ENCODE peak calls at places on chromosomes 16 and 17, in eight cellular contexts. E is tibial nerve, M is transverse colon, D is esophagus muscularis mucosa, B is GM12878, Z is ovary, U is K562, Q is stomach. A is an unnamed sample. For H3K27me3, the result is how much of the 10 kb centered on the place peaks cover.

GRCh38 chr17:7955414-7956042 is 23.5 kb downstream of the CNTROB start:
- DNase-seq in E (no peak), M (no peak), D (no peak), B (no peak), Z (no peak), U (no peak), Q (no peak), A (no peak)

GRCh38 chr16:74451951-74452758 is 30.9 kb upstream of the CLEC18B start:
- DNase-seq in E (no peak), M (no peak), D (no peak), B (peak), Z (no peak), U (no peak), Q (no peak), A (no peak)

GRCh38 chr17:13544292-13544691 is 57.4 kb downstream of the HS3ST3A1 start:
- DNase-seq in E (no peak), M (peak), D (peak), B (no peak), Z (peak), U (no peak), Q (no peak), A (peak)

GRCh38 chr17:27917000-27917399 is 23.8 kb upstream of the LYRM9 start:
- DNase-seq in E (no peak), M (no peak), D (no peak), B (no peak), Z (no peak), U (no peak), Q (no peak), A (no peak)

GRCh38 chr17:69198238-69198637 is 30.4 kb downstream of the ABCA10 start:
- DNase-seq in E (no peak), M (no peak), D (no peak), B (no peak), Z (no peak), U (no peak), Q (no peak), A (no peak)

GRCh38 chr17:30426292-30426691 is 47.6 kb downstream of the CPD start:
- DNase-seq in E (no peak), M (no peak), D (no peak), B (no peak), Z (no peak), U (no peak), Q (no peak), A (no peak)

GRCh38 chr17:35510031-35510430 is 27.4 kb downstream of the SLFN12L start:
- DNase-seq in E (no peak), M (no peak), D (no peak), B (no peak), Z (no peak), U (no peak), Q (no peak), A (no peak)

GRCh38 chr16:68031951-68032350 is 8.9 kb downstream of the DUS2 start:
- DNase-seq in E (no peak), M (peak), D (no peak), B (no peak), Z (peak), U (no peak), Q (no peak), A (no peak)

GRCh38 chr16:68354816-68355215 is 44.0 kb downstream of the PRMT7 start:
- DNase-seq in E (no peak), M (no peak), D (no peak), B (no peak), Z (no peak), U (no peak), Q (no peak), A (no peak)

GRCh38 chr16:10995555-10995954 is 51.2 kb downstream of the CLEC16A start:
- DNase-seq in E (no peak), M (no peak), D (no peak), B (no peak), Z (no peak), U (no peak), Q (no peak), A (no peak)

GRCh38 chr16:88965411-88965810 is 11.6 kb downstream of the CBFA2T3 start:
- DNase-seq in E (no peak), M (no peak), D (no peak), B (no peak), Z (no peak), U (no peak), Q (no peak), A (no peak)

GRCh38 chr17:77385750-77386501 is 245.2 kb downstream of the SEC14L1 start:
- DNase-seq in E (no peak), M (no peak), D (no peak), B (no peak), Z (peak), U (peak), Q (no peak), A (no peak)
- TF ChIP-seq EP300 in E (peak), M (no peak), D (no peak), B (no peak), Z (no peak), U (no peak), Q (no peak), A (no peak)

GRCh38 chr17:32264823-32265191 is 825 bp upstream of the RHBDL3 start:
- DNase-seq in E (no peak), M (no peak), D (no peak), B (no peak), Z (no peak), U (no peak), Q (no peak), A (no peak)
- H3K27me3 ChIP-seq in E (under half), M (half or more), D (under half), B (under half), Z (under half), U (half or more), Q (under half), A (under half)

DNA sequence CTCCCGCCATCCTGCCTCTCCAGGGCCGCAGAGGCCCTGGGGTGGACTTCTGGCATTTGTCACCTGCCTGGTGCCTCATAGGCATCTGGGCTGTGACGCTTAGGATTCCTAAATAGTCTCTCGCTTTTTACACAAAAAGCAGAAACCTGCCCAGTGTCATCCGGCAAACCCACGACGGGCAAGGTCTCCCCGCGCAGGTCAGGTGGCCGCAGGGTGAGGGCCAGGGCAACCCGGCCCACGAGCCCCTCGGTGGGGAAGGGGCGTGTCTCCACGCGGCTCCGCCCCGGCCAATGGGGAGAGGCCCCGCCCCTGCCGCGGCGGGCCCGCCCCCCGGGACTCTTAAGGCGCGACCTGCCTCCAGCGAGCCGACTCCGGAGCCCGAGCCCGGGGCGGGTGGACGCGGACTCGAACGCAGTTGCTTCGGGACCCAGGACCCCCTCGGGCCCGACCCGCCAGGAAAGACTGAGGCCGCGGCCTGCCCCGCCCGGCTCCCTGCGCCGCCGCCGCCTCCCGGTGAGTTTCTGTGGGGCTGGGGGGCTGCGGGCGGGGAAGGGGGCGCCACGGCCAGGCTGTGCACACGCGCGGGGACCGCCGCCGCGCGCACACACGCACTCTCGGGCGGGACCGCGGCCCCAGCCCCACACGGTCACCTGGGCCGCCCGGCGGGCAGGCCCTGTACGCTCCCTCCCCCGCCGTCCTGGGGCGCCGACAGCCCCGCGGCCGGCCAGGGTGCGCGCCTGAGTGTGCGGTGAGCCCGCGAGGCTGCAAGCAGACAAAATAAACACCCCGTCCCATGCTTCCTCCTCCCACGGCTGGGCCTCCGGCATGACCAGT is at the start of gene VASN:
- DNase-seq in E (peak), M (peak), D (no peak), B (no peak), Z (peak), U (peak), Q (peak), A (peak)
- TF ChIP-seq EP300 in E (peak), M (no peak), D (no peak), B (no peak), Z (no peak), U (no peak), Q (peak), A (no peak)

GRCh38 chr17:6186998-6187397 is 116.8 kb downstream of the WSCD1 start:
- DNase-seq in E (no peak), M (no peak), D (no peak), B (no peak), Z (no peak), U (no peak), Q (no peak), A (no peak)

GRCh38 chr17:6184508-6184907 is 114.3 kb downstream of the WSCD1 start:
- DNase-seq in E (no peak), M (no peak), D (no peak), B (no peak), Z (no peak), U (no peak), Q (no peak), A (no peak)

GRCh38 chr17:6191405-6192095 is 121.4 kb downstream of the WSCD1 start:
- DNase-seq in E (no peak), M (no peak), D (no peak), B (no peak), Z (no peak), U (peak), Q (no peak), A (peak)

DNA sequence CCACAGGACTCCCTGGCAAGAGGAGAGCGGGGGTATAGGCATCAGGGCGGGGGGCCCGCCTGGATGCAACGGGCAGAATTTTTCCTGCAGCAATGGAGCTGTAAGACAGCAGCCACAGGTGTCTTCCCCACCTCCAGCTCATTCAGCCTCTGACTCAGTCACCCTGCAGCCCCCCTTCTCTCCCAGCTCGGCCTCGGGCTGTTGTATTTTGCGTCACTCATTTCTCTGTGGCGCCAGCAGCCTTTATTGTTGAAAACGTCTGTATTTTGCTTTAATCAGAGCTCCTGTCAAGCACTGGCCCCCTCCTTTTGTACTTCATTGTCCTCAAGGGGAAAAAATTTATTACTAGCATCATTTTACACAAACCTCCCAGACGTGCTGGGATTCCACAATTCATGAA is 117.7 kb downstream of the WSCD1 start:
- DNase-seq in E (no peak), M (no peak), D (no peak), B (no peak), Z (no peak), U (no peak), Q (no peak), A (peak)
- H3K27me3 ChIP-seq in E (under half), M (under half), D (under half), B (under half), Z (under half), U (under half), Q (under half), A (under half)

GRCh38 chr16:87125206-87126155 is 191.7 kb downstream of the C16orf95 start:
- DNase-seq in E (no peak), M (no peak), D (no peak), B (no peak), Z (peak), U (no peak), Q (no peak), A (no peak)

GRCh38 chr16:87126403-87127025 is 190.7 kb downstream of the C16orf95 start:
- DNase-seq in E (no peak), M (no peak), D (no peak), B (no peak), Z (no peak), U (no peak), Q (no peak), A (no peak)

GRCh38 chr16:87127766-87128147 is 189.4 kb downstream of the C16orf95 start:
- DNase-seq in E (no peak), M (no peak), D (no peak), B (no peak), Z (no peak), U (no peak), Q (no peak), A (no peak)

GRCh38 chr16:87129771-87130170 is 187.4 kb downstream of the C16orf95 start:
- DNase-seq in E (no peak), M (no peak), D (no peak), B (no peak), Z (no peak), U (no peak), Q (no peak), A (no peak)

GRCh38 chr16:87127061-87127765 is 190.0 kb downstream of the C16orf95 start:
- DNase-seq in E (no peak), M (no peak), D (no peak), B (no peak), Z (peak), U (no peak), Q (no peak), A (no peak)
- TF ChIP-seq EP300 in E (no peak), M (no peak), D (no peak), B (no peak), Z (no peak), U (no peak), Q (no peak), A (no peak)

DNA sequence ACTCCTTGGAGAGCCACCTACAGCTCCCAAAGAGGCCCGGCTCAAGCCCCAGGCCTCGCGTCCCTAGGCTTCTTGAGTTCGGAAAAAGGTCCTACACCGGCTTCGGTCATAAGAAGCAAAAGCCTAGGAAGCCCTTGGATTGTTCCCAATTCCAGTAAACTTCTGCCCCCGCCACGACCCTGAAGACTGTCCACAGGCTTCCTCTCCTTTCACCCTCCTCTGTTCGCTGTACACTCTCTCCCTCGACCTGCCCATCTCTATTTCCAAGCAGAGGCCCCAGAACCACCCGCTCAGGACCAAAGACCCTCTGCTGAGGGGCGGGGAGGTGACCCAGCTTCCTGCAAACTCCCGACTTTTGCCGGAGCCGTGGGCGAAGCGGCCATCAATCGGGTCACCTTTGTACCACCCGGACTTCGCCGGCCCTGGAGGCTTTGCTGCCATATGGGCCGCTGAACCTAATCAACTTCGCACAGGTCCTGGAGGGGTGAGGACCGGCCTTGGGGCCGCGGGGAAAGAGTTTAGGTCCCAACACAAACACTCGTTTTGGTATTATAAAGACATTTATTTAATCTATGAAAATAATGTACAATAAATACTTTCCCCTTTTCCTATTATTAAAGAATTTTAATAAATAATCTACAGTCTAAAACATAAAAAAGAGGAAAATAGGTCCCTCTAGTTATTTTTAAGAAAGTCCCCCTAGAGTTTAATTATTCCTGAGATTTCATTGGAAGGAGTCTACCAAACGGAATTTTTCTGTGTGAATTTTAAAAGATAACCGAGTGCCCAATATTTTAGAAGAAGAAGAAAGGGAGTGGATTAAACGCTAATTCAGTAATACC is 2.6 kb downstream of the HOXB2 start:
- DNase-seq in E (no peak), M (no peak), D (no peak), B (no peak), Z (no peak), U (no peak), Q (no peak), A (no peak)
- H3K27me3 ChIP-seq in E (half or more), M (under half), D (under half), B (under half), Z (under half), U (under half), Q (under half), A (under half)

A was measured in suprapubic skin.